ENCODE peak calls at places on chromosomes 11 and 22, in five cellular contexts. Z, J, D, R and A are unnamed samples.

GRCh38 chr22:32862083-32862482 is 60.6 kb downstream of the TIMP3 start:
- DNase-seq in Z (no peak), J (no peak), D (no peak), R (no peak), A (no peak)

GRCh38 chr22:41030891-41031290 is 61.5 kb upstream of the EP300 start:
- DNase-seq in Z (no peak), J (no peak), D (no peak), R (no peak), A (no peak)

GRCh38 chr11:8812438-8812837 is 98.6 kb upstream of the AKIP1 start:
- DNase-seq in Z (no peak), J (no peak), D (no peak), R (no peak), A (no peak)

GRCh38 chr22:45473626-45474237 is 29.0 kb upstream of the FBLN1 start:
- DNase-seq in Z (no peak), J (no peak), D (no peak), R (no peak), A (no peak)

GRCh38 chr11:44298862-44299261 is 11.1 kb downstream of the ALX4 start:
- DNase-seq in Z (no peak), J (no peak), D (no peak), R (no peak), A (no peak)

GRCh38 chr11:19398772-19399542 is 158.2 kb upstream of the E2F8 start:
- DNase-seq in Z (no peak), J (no peak), D (no peak), R (no peak), A (no peak)

GRCh38 chr11:73053964-73054363 is 88.2 kb downstream of the FCHSD2 start:
- DNase-seq in Z (no peak), J (no peak), D (no peak), R (no peak), A (no peak)

GRCh38 chr11:1943576-1943975 is 3.6 kb upstream of the MRPL23 start:
- DNase-seq in Z (no peak), J (no peak), D (no peak), R (no peak), A (no peak)

GRCh38 chr11:2790581-2790925 is 90.8 kb upstream of the KCNQ1OT1 start:
- DNase-seq in Z (no peak), J (no peak), D (no peak), R (no peak), A (no peak)

GRCh38 chr11:10305262-10305963 is 540 bp downstream of the ADM start:
- DNase-seq in Z (no peak), J (no peak), D (no peak), R (no peak), A (no peak)

GRCh38 chr11:365831-366230 is 3.5 kb upstream of the B4GALNT4 start:
- DNase-seq in Z (no peak), J (no peak), D (no peak), R (no peak), A (no peak)